ENCODE peak calls at places on chromosomes 13 and 19, in five cellular contexts. One of them, this sample, is unnamed.

GRCh38 chr19:19334063-19334988 is 13.7 kb downstream of the MAU2 start:
- DNase-seq in cardiac muscle cell: no peak
- DNase-seq in WERI-Rb-1: no peak
- DNase-seq in HS-5: no peak
- DNase-seq in T-cell: no peak
- DNase-seq in this sample: no peak

GRCh38 chr13:93767917-93768422 is 541.4 kb downstream of the GPC6 start:
- DNase-seq in cardiac muscle cell: no peak
- DNase-seq in WERI-Rb-1: no peak
- DNase-seq in HS-5: no peak
- DNase-seq in T-cell: no peak
- DNase-seq in this sample: no peak

GRCh38 chr13:101090287-101090686 is 326.0 kb downstream of the NALCN start:
- DNase-seq in cardiac muscle cell: no peak
- DNase-seq in WERI-Rb-1: no peak
- DNase-seq in HS-5: no peak
- DNase-seq in T-cell: no peak
- DNase-seq in this sample: no peak

GRCh38 chr19:38250428-38250820 is 5.8 kb downstream of the PPP1R14A start:
- DNase-seq in cardiac muscle cell: no peak
- DNase-seq in WERI-Rb-1: no peak
- DNase-seq in HS-5: no peak
- DNase-seq in T-cell: no peak
- DNase-seq in this sample: no peak

GRCh38 chr13:44853641-44854040 is 135.6 kb downstream of the NUFIP1 start:
- DNase-seq in cardiac muscle cell: no peak
- DNase-seq in WERI-Rb-1: no peak
- DNase-seq in HS-5: no peak
- DNase-seq in T-cell: no peak
- DNase-seq in this sample: no peak

GRCh38 chr19:53019684-53020083 is 6.0 kb downstream of the ERVV-1 start:
- DNase-seq in cardiac muscle cell: peak
- DNase-seq in WERI-Rb-1: peak
- DNase-seq in HS-5: no peak
- DNase-seq in T-cell: peak
- DNase-seq in this sample: no peak

GRCh38 chr19:38399081-38399480 is 3.8 kb upstream of the FAM98C start:
- DNase-seq in cardiac muscle cell: no peak
- DNase-seq in WERI-Rb-1: no peak
- DNase-seq in HS-5: no peak
- DNase-seq in T-cell: no peak
- DNase-seq in this sample: no peak

GRCh38 chr13:109781384-109782065 is 4.9 kb downstream of the IRS2 start:
- DNase-seq in cardiac muscle cell: no peak
- DNase-seq in WERI-Rb-1: no peak
- DNase-seq in HS-5: no peak
- DNase-seq in T-cell: no peak
- DNase-seq in this sample: no peak